ENCODE peak calls at places on chromosomes 2 and 18, in six cellular contexts. D, Z, T, E, V and M are unnamed samples.

GRCh38 chr18:25467226-25468065 is 115.5 kb upstream of the ZNF521 start:
- DNase-seq in T (no peak), E (peak; percentile 75), D (no peak), V (no peak), Z (no peak), M (no peak)

GRCh38 chr2:12897181-12897580 is 180.4 kb downstream of the TRIB2 start:
- DNase-seq in T (no peak), V (no peak), Z (no peak), E (no peak), D (no peak), M (no peak)

GRCh38 chr2:151315381-151315903 is 26.0 kb upstream of the NMI start:
- DNase-seq in T (no peak), V (no peak), D (no peak), E (no peak), Z (no peak), M (no peak)

GRCh38 chr2:156653670-156654069 is 217.5 kb downstream of the GPD2 start:
- DNase-seq in Z (no peak), T (no peak), D (no peak), V (no peak), E (no peak), M (no peak)

GRCh38 chr2:120204417-120204816 is 18.8 kb downstream of the TMEM185B start:
- DNase-seq in E (peak; percentile 77), D (no peak), V (no peak), Z (peak; percentile 21), T (no peak), M (peak; percentile 54)

GRCh38 chr2:120587326-120587996 is 148.2 kb upstream of the GLI2 start:
- DNase-seq in T (no peak), V (no peak), Z (no peak), E (no peak), D (no peak), M (no peak)

GRCh38 chr2:69589973-69590652 is 53.4 kb downstream of the AAK1 start:
- DNase-seq in T (no peak), E (no peak), D (no peak), Z (no peak), V (no peak), M (no peak)

GRCh38 chr2:29810956-29811355 is 110.4 kb downstream of the ALK start:
- DNase-seq in Z (no peak), E (no peak), T (no peak), V (no peak), D (no peak), M (no peak)

GRCh38 chr2:45170976-45171514 is 161.8 kb upstream of the SIX2 start:
- DNase-seq in V (no peak), E (no peak), Z (no peak), D (no peak), T (no peak), M (no peak)

DNA sequence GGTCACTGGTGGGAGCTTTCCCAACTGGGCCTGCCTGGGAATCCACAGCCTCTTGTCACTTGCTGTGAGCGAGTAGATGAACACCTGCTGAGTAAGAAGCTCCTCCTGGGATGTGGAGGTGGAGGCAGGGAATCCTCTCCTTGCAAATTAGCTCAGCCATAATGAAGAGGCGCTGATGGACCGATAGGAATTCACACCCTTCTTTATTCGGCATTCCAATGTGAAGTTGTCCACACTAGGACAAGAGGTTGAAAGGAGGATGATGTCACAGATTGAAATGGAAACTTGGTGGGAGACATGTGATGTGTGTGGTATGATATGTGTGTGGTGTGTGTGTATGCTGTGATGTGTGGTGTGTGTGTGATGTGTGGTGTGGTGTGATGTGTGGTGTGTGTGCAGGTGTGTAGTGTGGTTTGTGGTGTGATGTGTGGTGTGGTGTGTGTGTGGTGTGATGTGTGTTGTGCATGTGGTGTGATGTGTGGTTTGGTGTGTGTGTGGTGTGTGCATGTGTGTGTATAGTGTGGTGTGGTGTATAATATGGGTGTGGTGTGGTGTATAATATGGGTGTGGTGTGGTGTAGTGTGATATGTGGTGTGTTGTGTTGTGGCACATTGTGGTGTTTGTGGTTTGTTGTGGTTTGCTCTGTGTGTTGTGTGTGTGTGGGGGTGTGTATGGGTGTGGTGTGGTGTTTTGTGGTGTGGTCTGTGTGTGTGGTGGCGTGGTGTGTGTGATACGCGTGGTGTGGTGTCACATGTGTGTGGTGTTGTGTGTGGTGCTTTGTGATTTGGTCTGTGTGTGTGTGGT is 216.4 kb downstream of the BCL2 start:
- DNase-seq in V (no peak), Z (no peak), E (no peak), T (no peak), D (no peak), M (no peak)
- H3K4me1 ChIP-seq in V (no peaks in the 10 kb centered on the region), Z (no peaks in the 10 kb centered on the region), E (peaks cover 27% of the 10 kb centered on the region), T (no peaks in the 10 kb centered on the region), D (no peaks in the 10 kb centered on the region), M (no peaks in the 10 kb centered on the region)

GRCh38 chr18:57781128-57781463 is 22.0 kb downstream of the ATP8B1 start:
- DNase-seq in V (no peak), T (no peak), Z (no peak), E (no peak), D (no peak), M (no peak)
- TF ChIP-seq POLR2AphosphoS5 in V (no peak), T (no peak), Z (no peak), E (no peak), D (no peak), M (no peak)

GRCh38 chr18:9827856-9828793 is 57.6 kb upstream of the TXNDC2 start:
- DNase-seq in E (peak; percentile 82), T (no peak), Z (peak; percentile 56), V (peak; percentile 91), D (peak; percentile 97), M (no peak)
- H3K4me3 ChIP-seq in E (no peak overlapping the region), T (no peak overlapping the region), Z (no peak overlapping the region), V (no peak overlapping the region), D (peak overlapping the region; percentile 24), M (no peak overlapping the region)

GRCh38 chr18:59143441-59143840 is 3.8 kb downstream of the SEC11C start:
- DNase-seq in Z (no peak), E (no peak), D (no peak), V (no peak), T (no peak), M (no peak)
- H3K4me1 ChIP-seq in Z (peaks cover 6% of the 10 kb centered on the region), E (peaks cover 27% of the 10 kb centered on the region), D (peaks cover 11% of the 10 kb centered on the region), V (peaks cover 9% of the 10 kb centered on the region), T (peaks cover 39% of the 10 kb centered on the region), M (peaks cover 19% of the 10 kb centered on the region)

GRCh38 chr2:9739508-9739907 is 103.8 kb upstream of the TAF1B start:
- DNase-seq in Z (peak; percentile 45), V (no peak), E (peak; percentile 86), T (no peak), D (no peak), M (no peak)
- TF ChIP-seq POLR2AphosphoS5 in Z (no peak), V (no peak), E (peak; percentile 67), T (no peak), D (no peak), M (no peak)

GRCh38 chr2:134932864-134933526 is 14.4 kb downstream of the CCNT2 start:
- DNase-seq in T (no peak), D (no peak), V (no peak), Z (peak; percentile 33), E (no peak), M (no peak)

GRCh38 chr2:134934641-134935040 is 16.0 kb downstream of the CCNT2 start:
- DNase-seq in Z (no peak), E (no peak), D (no peak), T (no peak), V (no peak), M (no peak)

GRCh38 chr2:134936691-134937090 is 18.1 kb downstream of the CCNT2 start:
- DNase-seq in T (no peak), Z (no peak), V (no peak), E (no peak), D (no peak), M (no peak)

GRCh38 chr2:134933732-134934131 is 15.1 kb downstream of the CCNT2 start:
- DNase-seq in T (no peak), E (no peak), V (no peak), Z (no peak), D (no peak), M (no peak)

GRCh38 chr2:134934150-134934549 is 15.5 kb downstream of the CCNT2 start:
- DNase-seq in T (no peak), Z (no peak), E (no peak), D (no peak), V (no peak), M (no peak)
- H3K4me3 ChIP-seq in T (no peak overlapping the region), Z (no peak overlapping the region), E (no peak overlapping the region), D (no peak overlapping the region), V (no peak overlapping the region), M (no peak overlapping the region)